ENCODE peak calls at places on chromosomes 7 and 10, in five cellular contexts. G is ovary, R is upper lobe of right lung, E is prostate gland, Y is tibial artery. V is an unnamed sample.

GRCh38 chr7:25369794-25370193 is 141.5 kb upstream of the NPVF start:
- DNase-seq in E (peak; percentile 35), Y (no peak), G (peak; percentile 78), R (no peak), V (no peak)

GRCh38 chr7:44162785-44163395 is 21.8 kb upstream of the MYL7 start:
- DNase-seq in G (no peak), R (no peak), E (no peak), Y (peak; percentile 13), V (no peak)

GRCh38 chr10:90373911-90374310 is 483.9 kb downstream of the HTR7 start:
- DNase-seq in R (no peak), G (no peak), E (no peak), Y (no peak), V (no peak)

GRCh38 chr7:22572292-22572691 is 72.3 kb upstream of the STEAP1B start:
- DNase-seq in G (no peak), E (no peak), R (no peak), Y (no peak), V (peak; percentile 80)

GRCh38 chr10:30433286-30433778 is 652 bp upstream of the MAP3K8 start:
- DNase-seq in E (peak; percentile 56), Y (peak; percentile 88), G (peak; percentile 86), R (peak; percentile 91), V (peak; percentile 61)

GRCh38 chr10:132826524-132827422 is 40.8 kb upstream of the NKX6-2 start:
- DNase-seq in G (peak; percentile 19), R (no peak), Y (peak; percentile 55), E (no peak), V (no peak)

GRCh38 chr7:8177109-8177933 is 84.6 kb downstream of the ICA1 start:
- DNase-seq in G (no peak), E (no peak), Y (no peak), R (no peak), V (no peak)

GRCh38 chr7:11707606-11708193 is 124.3 kb downstream of the THSD7A start:
- DNase-seq in R (no peak), G (no peak), Y (no peak), E (no peak), V (no peak)

GRCh38 chr10:96077181-96077580 is 33.8 kb downstream of the CCNJ start:
- DNase-seq in R (no peak), E (no peak), Y (no peak), G (no peak), V (no peak)

GRCh38 chr7:147279951-147280350 is 1163.3 kb downstream of the CNTNAP2 start:
- DNase-seq in Y (no peak), E (no peak), G (no peak), R (no peak), V (no peak)

GRCh38 chr10:47277352-47278151 is 22.4 kb upstream of the GDF10 start:
- DNase-seq in R (no peak), Y (no peak), G (no peak), E (peak; percentile 37), V (peak; percentile 4)

GRCh38 chr10:48383393-48383792 is 76.9 kb downstream of the MAPK8 start:
- DNase-seq in E (no peak), Y (no peak), R (no peak), G (no peak), V (no peak)

GRCh38 chr7:44489955-44490350 is 505 bp downstream of the NUDCD3 start:
- DNase-seq in R (peak; percentile 65), E (peak; percentile 21), G (no peak), Y (no peak), V (peak; percentile 46)

GRCh38 chr10:116014326-116014725 is 258.7 kb downstream of the GFRA1 start:
- DNase-seq in R (no peak), Y (no peak), E (no peak), G (no peak), V (no peak)

GRCh38 chr10:116015922-116016321 is 257.1 kb downstream of the GFRA1 start:
- DNase-seq in E (no peak), Y (no peak), R (no peak), G (no peak), V (no peak)

GRCh38 chr10:116014859-116015258 is 258.1 kb downstream of the GFRA1 start:
- DNase-seq in Y (no peak), G (no peak), E (no peak), R (no peak), V (no peak)

GRCh38 chr10:116007256-116007891 is 265.6 kb downstream of the GFRA1 start:
- DNase-seq in Y (no peak), G (no peak), E (no peak), R (no peak), V (no peak)

GRCh38 chr10:116011929-116012328 is 261.1 kb downstream of the GFRA1 start:
- DNase-seq in Y (no peak), E (no peak), R (no peak), G (no peak), V (no peak)
- H3K27me3 ChIP-seq in Y (no peaks in the 10 kb centered on the region), E (no peaks in the 10 kb centered on the region), R (no peaks in the 10 kb centered on the region), G (no peaks in the 10 kb centered on the region), V (no peaks in the 10 kb centered on the region)

DNA sequence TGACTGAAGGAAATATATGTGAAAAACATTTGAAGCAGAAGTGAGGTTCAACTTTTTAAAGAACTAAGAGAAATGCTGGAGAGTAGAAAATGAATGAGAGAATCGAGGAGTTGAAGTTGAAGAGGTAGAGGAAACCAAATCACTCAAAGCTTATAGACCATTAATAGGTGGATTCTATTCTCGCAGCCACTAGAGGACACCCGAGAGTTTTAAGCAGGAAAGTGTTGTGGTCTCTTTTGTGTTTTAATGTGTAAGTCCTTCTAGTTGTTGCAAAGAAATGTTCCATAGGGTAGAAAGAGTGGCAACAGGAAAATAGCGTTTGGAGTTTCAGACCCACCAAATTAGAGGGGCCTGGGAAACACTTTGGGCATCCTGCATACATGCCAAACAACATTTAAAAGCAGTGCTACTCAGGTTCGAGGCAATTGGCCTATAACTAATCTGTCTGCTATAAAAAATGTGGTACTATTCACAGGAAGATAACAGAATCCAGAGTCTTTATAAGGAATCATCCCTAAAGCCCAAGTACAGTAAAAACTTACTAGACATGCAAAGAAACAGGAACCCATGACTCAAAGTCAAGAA is 75.3 kb upstream of the TAS2R16 start:
- DNase-seq in Y (no peak), G (no peak), E (no peak), R (no peak), V (peak; percentile 49)
- H3K27me3 ChIP-seq in Y (no peaks in the 10 kb centered on the region), G (no peaks in the 10 kb centered on the region), E (no peaks in the 10 kb centered on the region), R (no peaks in the 10 kb centered on the region), V (peaks cover 14% of the 10 kb centered on the region)

GRCh38 chr7:151249034-151249731 is 689 bp upstream of the SMARCD3 start:
- DNase-seq in R (peak; percentile 83), E (peak; percentile 34), Y (peak; percentile 92), G (peak; percentile 76), V (peak; percentile 35)
- H3K27me3 ChIP-seq in R (peaks cover 18% of the 10 kb centered on the region), E (no peaks in the 10 kb centered on the region), Y (no peaks in the 10 kb centered on the region), G (no peaks in the 10 kb centered on the region), V (no peaks in the 10 kb centered on the region)

DNA sequence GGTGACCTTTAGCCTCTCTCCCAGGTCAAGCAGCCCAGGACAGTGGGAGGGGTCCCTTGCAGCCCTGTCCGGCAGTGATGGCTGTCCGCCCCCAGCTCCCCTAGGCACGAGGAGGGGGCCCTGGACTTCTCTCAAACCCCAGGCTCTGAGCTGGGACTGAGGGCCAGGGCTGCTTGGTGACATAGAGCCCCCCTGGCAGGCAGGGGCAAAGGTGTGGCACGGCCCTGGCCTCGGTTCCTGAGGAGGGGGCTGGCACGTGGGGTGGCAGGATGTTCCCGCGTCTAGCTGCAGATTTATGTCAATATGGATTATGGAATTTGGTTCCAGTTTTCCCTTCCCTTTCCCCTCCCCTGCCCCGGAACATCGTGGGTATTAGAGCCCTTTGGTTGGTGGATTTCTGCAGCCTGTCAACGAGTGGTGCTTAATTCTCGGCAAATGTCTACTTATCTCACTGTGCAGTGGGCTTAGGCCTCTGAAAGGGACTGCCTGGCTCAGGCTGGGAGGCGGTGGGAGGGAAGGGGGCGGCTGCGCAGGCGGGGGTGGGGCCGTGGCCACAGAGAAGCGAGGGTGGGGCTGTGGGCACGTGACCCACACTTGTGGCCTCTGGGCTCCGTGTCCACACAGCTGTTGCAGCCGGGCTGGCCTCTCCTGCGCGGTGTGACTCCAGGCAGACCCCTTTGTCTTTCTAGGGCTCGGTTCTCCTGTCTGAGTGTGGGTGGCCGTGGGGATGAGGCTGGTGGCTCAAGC is 19.3 kb downstream of the UNCX start:
- DNase-seq in E (no peak), R (no peak), G (no peak), Y (no peak), V (no peak)
- H3K27me3 ChIP-seq in E (peaks cover 55% of the 10 kb centered on the region), R (peaks cover 96% of the 10 kb centered on the region), G (peaks cover 8% of the 10 kb centered on the region), Y (peaks cover 7% of the 10 kb centered on the region), V (peaks cover 44% of the 10 kb centered on the region)

DNA sequence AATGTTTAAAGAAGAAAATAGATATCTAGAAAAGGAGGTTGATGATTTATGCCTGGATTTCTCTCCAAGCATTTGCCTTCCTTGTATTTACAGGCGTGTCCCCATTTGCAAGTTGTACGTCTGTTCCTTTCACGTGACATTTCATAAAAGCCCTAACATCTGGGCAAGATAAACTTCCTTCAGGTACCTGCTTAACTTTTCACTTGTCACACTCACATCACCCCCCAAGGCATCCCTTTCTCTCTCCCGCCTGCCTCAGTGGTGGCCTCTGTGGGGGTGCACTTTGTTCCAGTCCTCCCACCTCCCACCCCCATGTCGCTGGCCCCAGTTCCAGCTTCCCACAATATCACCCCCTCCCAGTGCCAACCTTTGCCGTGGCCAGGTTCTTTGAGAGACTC is 6.7 kb downstream of the TWIST1 start:
- DNase-seq in G (no peak), E (no peak), Y (no peak), R (no peak), V (no peak)
- H3K27me3 ChIP-seq in G (no peaks in the 10 kb centered on the region), E (peaks cover 13% of the 10 kb centered on the region), Y (no peaks in the 10 kb centered on the region), R (peaks cover 100% of the 10 kb centered on the region), V (no peaks in the 10 kb centered on the region)

DNA sequence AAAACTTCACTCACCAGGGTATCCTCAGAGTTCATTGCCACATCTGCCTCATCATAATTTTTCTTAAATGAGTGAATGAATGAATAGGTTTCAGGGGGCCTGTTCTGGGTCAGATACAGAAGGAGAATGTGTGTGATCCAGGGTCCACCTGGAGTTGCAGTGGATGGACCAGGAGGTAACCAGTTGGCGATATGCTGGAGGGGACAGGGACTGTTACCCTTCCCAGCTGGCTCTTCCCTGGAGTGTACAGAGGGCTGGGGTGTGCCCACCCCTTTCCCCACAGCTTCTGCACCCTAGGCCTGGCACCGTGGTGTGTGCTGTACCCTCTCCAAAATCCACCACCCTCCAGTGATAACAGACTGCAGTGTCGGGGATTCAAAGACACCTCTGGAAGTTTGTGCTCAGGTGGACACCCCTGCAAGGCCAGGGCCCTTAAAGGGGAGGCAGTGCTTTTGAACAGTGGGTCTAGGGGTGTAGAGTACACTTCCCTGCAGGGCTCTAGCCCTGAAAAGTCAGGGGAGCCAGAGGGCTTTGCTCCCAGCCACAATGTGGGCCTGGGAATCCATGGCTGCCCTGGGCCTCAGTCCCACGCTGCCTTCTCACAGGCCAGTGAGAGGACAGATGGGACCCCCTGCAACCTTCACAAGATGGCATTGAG is 134.4 kb upstream of the UNC5B start:
- DNase-seq in Y (peak; percentile 11), G (no peak), R (peak; percentile 38), E (no peak), V (no peak)
- H3K27me3 ChIP-seq in Y (no peaks in the 10 kb centered on the region), G (no peaks in the 10 kb centered on the region), R (no peaks in the 10 kb centered on the region), E (no peaks in the 10 kb centered on the region), V (peaks cover 13% of the 10 kb centered on the region)

GRCh38 chr10:97140284-97140846 is 45.4 kb downstream of the SLIT1 start:
- DNase-seq in R (no peak), Y (peak; percentile 47), E (no peak), G (no peak), V (no peak)
- H3K27me3 ChIP-seq in R (no peaks in the 10 kb centered on the region), Y (no peaks in the 10 kb centered on the region), E (no peaks in the 10 kb centered on the region), G (no peaks in the 10 kb centered on the region), V (peaks cover 14% of the 10 kb centered on the region)

GRCh38 chr7:72283309-72283708 is 128.8 kb downstream of the CALN1 start:
- DNase-seq in E (no peak), Y (no peak), G (no peak), R (no peak), V (no peak)
- H3K27me3 ChIP-seq in E (no peaks in the 10 kb centered on the region), Y (no peaks in the 10 kb centered on the region), G (no peaks in the 10 kb centered on the region), R (no peaks in the 10 kb centered on the region), V (no peaks in the 10 kb centered on the region)